ENCODE peak calls at places on chromosomes 2 and 18, in seven cellular contexts. One of them, this sample, is unnamed.

GRCh38 chr2:231662028-231662810 is 46.1 kb upstream of the PTMA start:
- ATAC-seq in activated CD8-positive, alpha-beta T cell treated with anti-CD3 and anti-CD28 coated beads, Interleukin-2, amount 10 ng/mL, durations not matched to agents 7 days and 5 days: peak
- ATAC-seq in HCT116: peak
- ATAC-seq in lung: peak
- ATAC-seq in activated CD8-positive, alpha-beta memory T cell treated with anti-CD3 and anti-CD28 coated beads, Interleukin-2, amount 10 ng/mL, durations not matched to agents 7 days and 5 days: peak
- ATAC-seq in stimulated activated naive CD8-positive, alpha-beta T cell treated with anti-CD3 and anti-CD28 coated beads, Interleukin-15, amount 100 ng/mL, for 72 hours: peak
- ATAC-seq in left lobe of liver: peak
- ATAC-seq in this sample: peak

GRCh38 chr2:219627105-219628100 is at the start of gene SLC4A3:
- ATAC-seq in activated CD8-positive, alpha-beta T cell treated with anti-CD3 and anti-CD28 coated beads, Interleukin-2, amount 10 ng/mL, durations not matched to agents 7 days and 5 days: peak
- ATAC-seq in HCT116: peak
- ATAC-seq in lung: peak
- ATAC-seq in activated CD8-positive, alpha-beta memory T cell treated with anti-CD3 and anti-CD28 coated beads, Interleukin-2, amount 10 ng/mL, durations not matched to agents 7 days and 5 days: peak
- ATAC-seq in stimulated activated naive CD8-positive, alpha-beta T cell treated with anti-CD3 and anti-CD28 coated beads, Interleukin-15, amount 100 ng/mL, for 72 hours: peak
- ATAC-seq in left lobe of liver: peak
- ATAC-seq in this sample: peak

GRCh38 chr2:45675130-45675812 is 23.8 kb downstream of the PRKCE start:
- ATAC-seq in activated CD8-positive, alpha-beta T cell treated with anti-CD3 and anti-CD28 coated beads, Interleukin-2, amount 10 ng/mL, durations not matched to agents 7 days and 5 days: no peak
- ATAC-seq in HCT116: peak
- ATAC-seq in lung: peak
- ATAC-seq in activated CD8-positive, alpha-beta memory T cell treated with anti-CD3 and anti-CD28 coated beads, Interleukin-2, amount 10 ng/mL, durations not matched to agents 7 days and 5 days: no peak
- ATAC-seq in stimulated activated naive CD8-positive, alpha-beta T cell treated with anti-CD3 and anti-CD28 coated beads, Interleukin-15, amount 100 ng/mL, for 72 hours: no peak
- ATAC-seq in left lobe of liver: peak
- ATAC-seq in this sample: no peak

GRCh38 chr2:143132360-143132759 is 3.1 kb downstream of the ARHGAP15 start:
- ATAC-seq in activated CD8-positive, alpha-beta T cell treated with anti-CD3 and anti-CD28 coated beads, Interleukin-2, amount 10 ng/mL, durations not matched to agents 7 days and 5 days: peak
- ATAC-seq in HCT116: no peak
- ATAC-seq in lung: no peak
- ATAC-seq in activated CD8-positive, alpha-beta memory T cell treated with anti-CD3 and anti-CD28 coated beads, Interleukin-2, amount 10 ng/mL, durations not matched to agents 7 days and 5 days: no peak
- ATAC-seq in stimulated activated naive CD8-positive, alpha-beta T cell treated with anti-CD3 and anti-CD28 coated beads, Interleukin-15, amount 100 ng/mL, for 72 hours: peak
- ATAC-seq in left lobe of liver: no peak
- ATAC-seq in this sample: peak

GRCh38 chr2:215374002-215374401 is 61.9 kb downstream of the FN1 start:
- ATAC-seq in activated CD8-positive, alpha-beta T cell treated with anti-CD3 and anti-CD28 coated beads, Interleukin-2, amount 10 ng/mL, durations not matched to agents 7 days and 5 days: no peak
- ATAC-seq in HCT116: no peak
- ATAC-seq in lung: no peak
- ATAC-seq in activated CD8-positive, alpha-beta memory T cell treated with anti-CD3 and anti-CD28 coated beads, Interleukin-2, amount 10 ng/mL, durations not matched to agents 7 days and 5 days: no peak
- ATAC-seq in stimulated activated naive CD8-positive, alpha-beta T cell treated with anti-CD3 and anti-CD28 coated beads, Interleukin-15, amount 100 ng/mL, for 72 hours: no peak
- ATAC-seq in left lobe of liver: peak
- ATAC-seq in this sample: no peak

GRCh38 chr18:4106407-4107033 is 348.6 kb downstream of the DLGAP1 start:
- ATAC-seq in activated CD8-positive, alpha-beta T cell treated with anti-CD3 and anti-CD28 coated beads, Interleukin-2, amount 10 ng/mL, durations not matched to agents 7 days and 5 days: peak
- ATAC-seq in HCT116: peak
- ATAC-seq in lung: peak
- ATAC-seq in activated CD8-positive, alpha-beta memory T cell treated with anti-CD3 and anti-CD28 coated beads, Interleukin-2, amount 10 ng/mL, durations not matched to agents 7 days and 5 days: peak
- ATAC-seq in stimulated activated naive CD8-positive, alpha-beta T cell treated with anti-CD3 and anti-CD28 coated beads, Interleukin-15, amount 100 ng/mL, for 72 hours: no peak
- ATAC-seq in left lobe of liver: peak
- ATAC-seq in this sample: no peak

GRCh38 chr2:17460401-17461086 is 57.7 kb downstream of the RAD51AP2 start:
- ATAC-seq in activated CD8-positive, alpha-beta T cell treated with anti-CD3 and anti-CD28 coated beads, Interleukin-2, amount 10 ng/mL, durations not matched to agents 7 days and 5 days: no peak
- ATAC-seq in HCT116: no peak
- ATAC-seq in lung: no peak
- ATAC-seq in activated CD8-positive, alpha-beta memory T cell treated with anti-CD3 and anti-CD28 coated beads, Interleukin-2, amount 10 ng/mL, durations not matched to agents 7 days and 5 days: no peak
- ATAC-seq in stimulated activated naive CD8-positive, alpha-beta T cell treated with anti-CD3 and anti-CD28 coated beads, Interleukin-15, amount 100 ng/mL, for 72 hours: no peak
- ATAC-seq in left lobe of liver: no peak
- ATAC-seq in this sample: no peak

GRCh38 chr2:101644842-101645383 is 52.6 kb upstream of the MAP4K4 start:
- ATAC-seq in activated CD8-positive, alpha-beta T cell treated with anti-CD3 and anti-CD28 coated beads, Interleukin-2, amount 10 ng/mL, durations not matched to agents 7 days and 5 days: no peak
- ATAC-seq in HCT116: no peak
- ATAC-seq in lung: no peak
- ATAC-seq in activated CD8-positive, alpha-beta memory T cell treated with anti-CD3 and anti-CD28 coated beads, Interleukin-2, amount 10 ng/mL, durations not matched to agents 7 days and 5 days: no peak
- ATAC-seq in stimulated activated naive CD8-positive, alpha-beta T cell treated with anti-CD3 and anti-CD28 coated beads, Interleukin-15, amount 100 ng/mL, for 72 hours: no peak
- ATAC-seq in left lobe of liver: no peak
- ATAC-seq in this sample: no peak

GRCh38 chr2:158999458-158999857 is 31.0 kb downstream of the TANC1 start:
- ATAC-seq in activated CD8-positive, alpha-beta T cell treated with anti-CD3 and anti-CD28 coated beads, Interleukin-2, amount 10 ng/mL, durations not matched to agents 7 days and 5 days: no peak
- ATAC-seq in HCT116: no peak
- ATAC-seq in lung: no peak
- ATAC-seq in activated CD8-positive, alpha-beta memory T cell treated with anti-CD3 and anti-CD28 coated beads, Interleukin-2, amount 10 ng/mL, durations not matched to agents 7 days and 5 days: no peak
- ATAC-seq in stimulated activated naive CD8-positive, alpha-beta T cell treated with anti-CD3 and anti-CD28 coated beads, Interleukin-15, amount 100 ng/mL, for 72 hours: no peak
- ATAC-seq in left lobe of liver: no peak
- ATAC-seq in this sample: peak

GRCh38 chr2:29042581-29043075 is 31.7 kb downstream of the PCARE start:
- ATAC-seq in activated CD8-positive, alpha-beta T cell treated with anti-CD3 and anti-CD28 coated beads, Interleukin-2, amount 10 ng/mL, durations not matched to agents 7 days and 5 days: no peak
- ATAC-seq in HCT116: no peak
- ATAC-seq in lung: peak
- ATAC-seq in activated CD8-positive, alpha-beta memory T cell treated with anti-CD3 and anti-CD28 coated beads, Interleukin-2, amount 10 ng/mL, durations not matched to agents 7 days and 5 days: no peak
- ATAC-seq in stimulated activated naive CD8-positive, alpha-beta T cell treated with anti-CD3 and anti-CD28 coated beads, Interleukin-15, amount 100 ng/mL, for 72 hours: no peak
- ATAC-seq in left lobe of liver: no peak
- ATAC-seq in this sample: no peak

GRCh38 chr2:3034856-3035255 is 342.8 kb downstream of the EIPR1 start:
- ATAC-seq in activated CD8-positive, alpha-beta T cell treated with anti-CD3 and anti-CD28 coated beads, Interleukin-2, amount 10 ng/mL, durations not matched to agents 7 days and 5 days: no peak
- ATAC-seq in HCT116: peak
- ATAC-seq in lung: no peak
- ATAC-seq in activated CD8-positive, alpha-beta memory T cell treated with anti-CD3 and anti-CD28 coated beads, Interleukin-2, amount 10 ng/mL, durations not matched to agents 7 days and 5 days: no peak
- ATAC-seq in stimulated activated naive CD8-positive, alpha-beta T cell treated with anti-CD3 and anti-CD28 coated beads, Interleukin-15, amount 100 ng/mL, for 72 hours: peak
- ATAC-seq in left lobe of liver: peak
- ATAC-seq in this sample: peak

GRCh38 chr2:8578335-8579244 is 103.3 kb upstream of the ID2 start:
- ATAC-seq in activated CD8-positive, alpha-beta T cell treated with anti-CD3 and anti-CD28 coated beads, Interleukin-2, amount 10 ng/mL, durations not matched to agents 7 days and 5 days: no peak
- ATAC-seq in HCT116: no peak
- ATAC-seq in lung: no peak
- ATAC-seq in activated CD8-positive, alpha-beta memory T cell treated with anti-CD3 and anti-CD28 coated beads, Interleukin-2, amount 10 ng/mL, durations not matched to agents 7 days and 5 days: no peak
- ATAC-seq in stimulated activated naive CD8-positive, alpha-beta T cell treated with anti-CD3 and anti-CD28 coated beads, Interleukin-15, amount 100 ng/mL, for 72 hours: no peak
- ATAC-seq in left lobe of liver: no peak
- ATAC-seq in this sample: no peak

GRCh38 chr2:118061135-118061955 is 26.9 kb upstream of the INSIG2 start:
- ATAC-seq in activated CD8-positive, alpha-beta T cell treated with anti-CD3 and anti-CD28 coated beads, Interleukin-2, amount 10 ng/mL, durations not matched to agents 7 days and 5 days: no peak
- ATAC-seq in HCT116: peak
- ATAC-seq in lung: peak
- ATAC-seq in activated CD8-positive, alpha-beta memory T cell treated with anti-CD3 and anti-CD28 coated beads, Interleukin-2, amount 10 ng/mL, durations not matched to agents 7 days and 5 days: no peak
- ATAC-seq in stimulated activated naive CD8-positive, alpha-beta T cell treated with anti-CD3 and anti-CD28 coated beads, Interleukin-15, amount 100 ng/mL, for 72 hours: peak
- ATAC-seq in left lobe of liver: peak
- ATAC-seq in this sample: peak

GRCh38 chr2:224747765-224748164 is 31.6 kb upstream of the CCDC195 start:
- ATAC-seq in activated CD8-positive, alpha-beta T cell treated with anti-CD3 and anti-CD28 coated beads, Interleukin-2, amount 10 ng/mL, durations not matched to agents 7 days and 5 days: no peak
- ATAC-seq in HCT116: no peak
- ATAC-seq in lung: no peak
- ATAC-seq in activated CD8-positive, alpha-beta memory T cell treated with anti-CD3 and anti-CD28 coated beads, Interleukin-2, amount 10 ng/mL, durations not matched to agents 7 days and 5 days: no peak
- ATAC-seq in stimulated activated naive CD8-positive, alpha-beta T cell treated with anti-CD3 and anti-CD28 coated beads, Interleukin-15, amount 100 ng/mL, for 72 hours: no peak
- ATAC-seq in left lobe of liver: no peak
- ATAC-seq in this sample: no peak

GRCh38 chr2:42084231-42084671 is 36.4 kb downstream of the PKDCC start:
- ATAC-seq in activated CD8-positive, alpha-beta T cell treated with anti-CD3 and anti-CD28 coated beads, Interleukin-2, amount 10 ng/mL, durations not matched to agents 7 days and 5 days: no peak
- ATAC-seq in HCT116: no peak
- ATAC-seq in lung: no peak
- ATAC-seq in activated CD8-positive, alpha-beta memory T cell treated with anti-CD3 and anti-CD28 coated beads, Interleukin-2, amount 10 ng/mL, durations not matched to agents 7 days and 5 days: no peak
- ATAC-seq in stimulated activated naive CD8-positive, alpha-beta T cell treated with anti-CD3 and anti-CD28 coated beads, Interleukin-15, amount 100 ng/mL, for 72 hours: no peak
- ATAC-seq in left lobe of liver: peak
- ATAC-seq in this sample: no peak

GRCh38 chr2:65030933-65031332 is 25.3 kb upstream of the CEP68 start:
- ATAC-seq in activated CD8-positive, alpha-beta T cell treated with anti-CD3 and anti-CD28 coated beads, Interleukin-2, amount 10 ng/mL, durations not matched to agents 7 days and 5 days: no peak
- ATAC-seq in HCT116: no peak
- ATAC-seq in lung: no peak
- ATAC-seq in activated CD8-positive, alpha-beta memory T cell treated with anti-CD3 and anti-CD28 coated beads, Interleukin-2, amount 10 ng/mL, durations not matched to agents 7 days and 5 days: no peak
- ATAC-seq in stimulated activated naive CD8-positive, alpha-beta T cell treated with anti-CD3 and anti-CD28 coated beads, Interleukin-15, amount 100 ng/mL, for 72 hours: no peak
- ATAC-seq in left lobe of liver: no peak
- ATAC-seq in this sample: no peak

GRCh38 chr2:149271575-149271974 is 58.8 kb upstream of the LYPD6 start:
- ATAC-seq in activated CD8-positive, alpha-beta T cell treated with anti-CD3 and anti-CD28 coated beads, Interleukin-2, amount 10 ng/mL, durations not matched to agents 7 days and 5 days: no peak
- ATAC-seq in HCT116: no peak
- ATAC-seq in lung: no peak
- ATAC-seq in activated CD8-positive, alpha-beta memory T cell treated with anti-CD3 and anti-CD28 coated beads, Interleukin-2, amount 10 ng/mL, durations not matched to agents 7 days and 5 days: no peak
- ATAC-seq in stimulated activated naive CD8-positive, alpha-beta T cell treated with anti-CD3 and anti-CD28 coated beads, Interleukin-15, amount 100 ng/mL, for 72 hours: no peak
- ATAC-seq in left lobe of liver: no peak
- ATAC-seq in this sample: peak

GRCh38 chr2:173989886-173990744 is 24.9 kb upstream of the SP3 start:
- ATAC-seq in activated CD8-positive, alpha-beta T cell treated with anti-CD3 and anti-CD28 coated beads, Interleukin-2, amount 10 ng/mL, durations not matched to agents 7 days and 5 days: no peak
- ATAC-seq in HCT116: no peak
- ATAC-seq in lung: no peak
- ATAC-seq in activated CD8-positive, alpha-beta memory T cell treated with anti-CD3 and anti-CD28 coated beads, Interleukin-2, amount 10 ng/mL, durations not matched to agents 7 days and 5 days: no peak
- ATAC-seq in stimulated activated naive CD8-positive, alpha-beta T cell treated with anti-CD3 and anti-CD28 coated beads, Interleukin-15, amount 100 ng/mL, for 72 hours: no peak
- ATAC-seq in left lobe of liver: no peak
- ATAC-seq in this sample: no peak

GRCh38 chr2:32864337-32864736 is 82.4 kb upstream of the LTBP1 start:
- ATAC-seq in activated CD8-positive, alpha-beta T cell treated with anti-CD3 and anti-CD28 coated beads, Interleukin-2, amount 10 ng/mL, durations not matched to agents 7 days and 5 days: no peak
- ATAC-seq in HCT116: no peak
- ATAC-seq in lung: no peak
- ATAC-seq in activated CD8-positive, alpha-beta memory T cell treated with anti-CD3 and anti-CD28 coated beads, Interleukin-2, amount 10 ng/mL, durations not matched to agents 7 days and 5 days: no peak
- ATAC-seq in stimulated activated naive CD8-positive, alpha-beta T cell treated with anti-CD3 and anti-CD28 coated beads, Interleukin-15, amount 100 ng/mL, for 72 hours: no peak
- ATAC-seq in left lobe of liver: no peak
- ATAC-seq in this sample: no peak

GRCh38 chr2:102434655-102435381 is 11.9 kb downstream of the IL18RAP start:
- ATAC-seq in activated CD8-positive, alpha-beta T cell treated with anti-CD3 and anti-CD28 coated beads, Interleukin-2, amount 10 ng/mL, durations not matched to agents 7 days and 5 days: no peak
- ATAC-seq in HCT116: no peak
- ATAC-seq in lung: no peak
- ATAC-seq in activated CD8-positive, alpha-beta memory T cell treated with anti-CD3 and anti-CD28 coated beads, Interleukin-2, amount 10 ng/mL, durations not matched to agents 7 days and 5 days: peak
- ATAC-seq in stimulated activated naive CD8-positive, alpha-beta T cell treated with anti-CD3 and anti-CD28 coated beads, Interleukin-15, amount 100 ng/mL, for 72 hours: peak
- ATAC-seq in left lobe of liver: no peak
- ATAC-seq in this sample: peak

GRCh38 chr2:214104219-214104618 is 306.6 kb upstream of the VWC2L start:
- ATAC-seq in activated CD8-positive, alpha-beta T cell treated with anti-CD3 and anti-CD28 coated beads, Interleukin-2, amount 10 ng/mL, durations not matched to agents 7 days and 5 days: no peak
- ATAC-seq in HCT116: peak
- ATAC-seq in lung: no peak
- ATAC-seq in activated CD8-positive, alpha-beta memory T cell treated with anti-CD3 and anti-CD28 coated beads, Interleukin-2, amount 10 ng/mL, durations not matched to agents 7 days and 5 days: no peak
- ATAC-seq in stimulated activated naive CD8-positive, alpha-beta T cell treated with anti-CD3 and anti-CD28 coated beads, Interleukin-15, amount 100 ng/mL, for 72 hours: peak
- ATAC-seq in left lobe of liver: no peak
- ATAC-seq in this sample: no peak

GRCh38 chr2:191657977-191658376 is 20.0 kb upstream of the NABP1 start:
- ATAC-seq in activated CD8-positive, alpha-beta T cell treated with anti-CD3 and anti-CD28 coated beads, Interleukin-2, amount 10 ng/mL, durations not matched to agents 7 days and 5 days: no peak
- ATAC-seq in HCT116: no peak
- ATAC-seq in lung: no peak
- ATAC-seq in activated CD8-positive, alpha-beta memory T cell treated with anti-CD3 and anti-CD28 coated beads, Interleukin-2, amount 10 ng/mL, durations not matched to agents 7 days and 5 days: no peak
- ATAC-seq in stimulated activated naive CD8-positive, alpha-beta T cell treated with anti-CD3 and anti-CD28 coated beads, Interleukin-15, amount 100 ng/mL, for 72 hours: peak
- ATAC-seq in left lobe of liver: no peak
- ATAC-seq in this sample: peak

GRCh38 chr2:54081574-54081973 is 33.8 kb upstream of the ACYP2 start:
- ATAC-seq in activated CD8-positive, alpha-beta T cell treated with anti-CD3 and anti-CD28 coated beads, Interleukin-2, amount 10 ng/mL, durations not matched to agents 7 days and 5 days: peak
- ATAC-seq in HCT116: no peak
- ATAC-seq in lung: no peak
- ATAC-seq in activated CD8-positive, alpha-beta memory T cell treated with anti-CD3 and anti-CD28 coated beads, Interleukin-2, amount 10 ng/mL, durations not matched to agents 7 days and 5 days: peak
- ATAC-seq in stimulated activated naive CD8-positive, alpha-beta T cell treated with anti-CD3 and anti-CD28 coated beads, Interleukin-15, amount 100 ng/mL, for 72 hours: peak
- ATAC-seq in left lobe of liver: no peak
- ATAC-seq in this sample: peak

GRCh38 chr2:224360801-224361251 is 41.1 kb downstream of the FAM124B start:
- ATAC-seq in activated CD8-positive, alpha-beta T cell treated with anti-CD3 and anti-CD28 coated beads, Interleukin-2, amount 10 ng/mL, durations not matched to agents 7 days and 5 days: no peak
- ATAC-seq in HCT116: no peak
- ATAC-seq in lung: no peak
- ATAC-seq in activated CD8-positive, alpha-beta memory T cell treated with anti-CD3 and anti-CD28 coated beads, Interleukin-2, amount 10 ng/mL, durations not matched to agents 7 days and 5 days: no peak
- ATAC-seq in stimulated activated naive CD8-positive, alpha-beta T cell treated with anti-CD3 and anti-CD28 coated beads, Interleukin-15, amount 100 ng/mL, for 72 hours: no peak
- ATAC-seq in left lobe of liver: no peak
- ATAC-seq in this sample: no peak

GRCh38 chr2:216188956-216189355 is 79.8 kb downstream of the XRCC5 start:
- ATAC-seq in activated CD8-positive, alpha-beta T cell treated with anti-CD3 and anti-CD28 coated beads, Interleukin-2, amount 10 ng/mL, durations not matched to agents 7 days and 5 days: no peak
- ATAC-seq in HCT116: no peak
- ATAC-seq in lung: no peak
- ATAC-seq in activated CD8-positive, alpha-beta memory T cell treated with anti-CD3 and anti-CD28 coated beads, Interleukin-2, amount 10 ng/mL, durations not matched to agents 7 days and 5 days: no peak
- ATAC-seq in stimulated activated naive CD8-positive, alpha-beta T cell treated with anti-CD3 and anti-CD28 coated beads, Interleukin-15, amount 100 ng/mL, for 72 hours: no peak
- ATAC-seq in left lobe of liver: peak
- ATAC-seq in this sample: peak

GRCh38 chr18:32048507-32049091 is 30.0 kb downstream of the RNF125 start:
- ATAC-seq in activated CD8-positive, alpha-beta T cell treated with anti-CD3 and anti-CD28 coated beads, Interleukin-2, amount 10 ng/mL, durations not matched to agents 7 days and 5 days: peak
- ATAC-seq in HCT116: no peak
- ATAC-seq in lung: peak
- ATAC-seq in activated CD8-positive, alpha-beta memory T cell treated with anti-CD3 and anti-CD28 coated beads, Interleukin-2, amount 10 ng/mL, durations not matched to agents 7 days and 5 days: peak
- ATAC-seq in stimulated activated naive CD8-positive, alpha-beta T cell treated with anti-CD3 and anti-CD28 coated beads, Interleukin-15, amount 100 ng/mL, for 72 hours: peak
- ATAC-seq in left lobe of liver: peak
- ATAC-seq in this sample: peak

GRCh38 chr2:56177420-56178220 is 6.2 kb upstream of the CCDC85A start:
- ATAC-seq in activated CD8-positive, alpha-beta T cell treated with anti-CD3 and anti-CD28 coated beads, Interleukin-2, amount 10 ng/mL, durations not matched to agents 7 days and 5 days: no peak
- ATAC-seq in HCT116: no peak
- ATAC-seq in lung: no peak
- ATAC-seq in activated CD8-positive, alpha-beta memory T cell treated with anti-CD3 and anti-CD28 coated beads, Interleukin-2, amount 10 ng/mL, durations not matched to agents 7 days and 5 days: no peak
- ATAC-seq in stimulated activated naive CD8-positive, alpha-beta T cell treated with anti-CD3 and anti-CD28 coated beads, Interleukin-15, amount 100 ng/mL, for 72 hours: peak
- ATAC-seq in left lobe of liver: no peak
- ATAC-seq in this sample: no peak

GRCh38 chr2:39429738-39430137 is 7.3 kb downstream of the MAP4K3 start:
- ATAC-seq in activated CD8-positive, alpha-beta T cell treated with anti-CD3 and anti-CD28 coated beads, Interleukin-2, amount 10 ng/mL, durations not matched to agents 7 days and 5 days: no peak
- ATAC-seq in HCT116: no peak
- ATAC-seq in lung: no peak
- ATAC-seq in activated CD8-positive, alpha-beta memory T cell treated with anti-CD3 and anti-CD28 coated beads, Interleukin-2, amount 10 ng/mL, durations not matched to agents 7 days and 5 days: no peak
- ATAC-seq in stimulated activated naive CD8-positive, alpha-beta T cell treated with anti-CD3 and anti-CD28 coated beads, Interleukin-15, amount 100 ng/mL, for 72 hours: peak
- ATAC-seq in left lobe of liver: no peak
- ATAC-seq in this sample: peak

GRCh38 chr18:13538630-13539029 is 187.7 kb downstream of the FAM210A start:
- ATAC-seq in activated CD8-positive, alpha-beta T cell treated with anti-CD3 and anti-CD28 coated beads, Interleukin-2, amount 10 ng/mL, durations not matched to agents 7 days and 5 days: no peak
- ATAC-seq in HCT116: no peak
- ATAC-seq in lung: no peak
- ATAC-seq in activated CD8-positive, alpha-beta memory T cell treated with anti-CD3 and anti-CD28 coated beads, Interleukin-2, amount 10 ng/mL, durations not matched to agents 7 days and 5 days: no peak
- ATAC-seq in stimulated activated naive CD8-positive, alpha-beta T cell treated with anti-CD3 and anti-CD28 coated beads, Interleukin-15, amount 100 ng/mL, for 72 hours: no peak
- ATAC-seq in left lobe of liver: no peak
- ATAC-seq in this sample: no peak

GRCh38 chr18:6682437-6683111 is 46.9 kb upstream of the ARHGAP28 start:
- ATAC-seq in activated CD8-positive, alpha-beta T cell treated with anti-CD3 and anti-CD28 coated beads, Interleukin-2, amount 10 ng/mL, durations not matched to agents 7 days and 5 days: no peak
- ATAC-seq in HCT116: no peak
- ATAC-seq in lung: peak
- ATAC-seq in activated CD8-positive, alpha-beta memory T cell treated with anti-CD3 and anti-CD28 coated beads, Interleukin-2, amount 10 ng/mL, durations not matched to agents 7 days and 5 days: no peak
- ATAC-seq in stimulated activated naive CD8-positive, alpha-beta T cell treated with anti-CD3 and anti-CD28 coated beads, Interleukin-15, amount 100 ng/mL, for 72 hours: no peak
- ATAC-seq in left lobe of liver: no peak
- ATAC-seq in this sample: no peak

This sample was measured in activated T-helper 17 cell treated with anti-CD3 and anti-CD28 coated beads, Interleukin-2, amount 50 U/mL, for 72 hours.